ENCODE peak calls at places on chromosomes 12 and 14, in four cellular contexts. E is NCI-H1092; P is stimulated activated CD8-positive, alpha-beta memory T cell treated with anti-CD3 and anti-CD28 coated beads, Interleukin-4, amount 100 ng/mL, for 4 hours; G is activated CD4-positive, alpha-beta T cell treated with anti-CD3 and anti-CD28 coated beads, Interleukin-2, amount 50 U/mL, for 4 hours. L is an unnamed sample.

GRCh38 chr14:66514206-66514605 is 6.3 kb downstream of the GPHN start:
- DNase-seq in E (no peak), P (no peak), G (no peak), L (no peak)

GRCh38 chr12:103520686-103521215 is 25.0 kb upstream of the C12orf42 start:
- DNase-seq in E (no peak), P (no peak), G (no peak), L (no peak)

GRCh38 chr12:92457458-92458195 is 245.2 kb upstream of the PLEKHG7 start:
- DNase-seq in E (no peak), P (no peak), G (no peak), L (no peak)

GRCh38 chr14:93654599-93654998 is 133.7 kb downstream of the PRIMA1 start:
- DNase-seq in E (no peak), P (no peak), G (no peak), L (no peak)

GRCh38 chr14:22303589-22304195 is 285.3 kb downstream of the DAD1 start:
- DNase-seq in E (no peak), P (no peak), G (no peak), L (no peak)

GRCh38 chr12:124470806-124471205 is 96.6 kb downstream of the NCOR2 start:
- DNase-seq in E (no peak), P (no peak), G (no peak), L (no peak)

GRCh38 chr12:69430942-69431603 is 39.1 kb upstream of the FRS2 start:
- DNase-seq in E (no peak), P (no peak), G (no peak), L (no peak)

GRCh38 chr12:89821901-89822300 is 113.3 kb upstream of the ATP2B1 start:
- DNase-seq in E (no peak), P (no peak), G (no peak), L (no peak)

GRCh38 chr12:41917827-41918445 is 226.7 kb downstream of the GXYLT1 start:
- DNase-seq in E (no peak), P (no peak), G (no peak), L (no peak)

GRCh38 chr14:102795060-102795925 is 18.0 kb downstream of the TRAF3 start:
- DNase-seq in E (peak; percentile 29), P (no peak), G (no peak), L (no peak)

GRCh38 chr14:104756477-104757237 is 3.7 kb downstream of the SIVA1 start:
- DNase-seq in E (no peak), P (no peak), G (no peak), L (no peak)

GRCh38 chr12:131044760-131045381 is 91.2 kb downstream of the ADGRD1 start:
- DNase-seq in E (no peak), P (no peak), G (no peak), L (no peak)

GRCh38 chr14:75147423-75148071 is 20.7 kb upstream of the NEK9 start:
- DNase-seq in E (no peak), P (no peak), G (no peak), L (no peak)

GRCh38 chr12:2250797-2251196 is 198.0 kb downstream of the CACNA1C start:
- DNase-seq in E (no peak), P (no peak), G (no peak), L (no peak)

GRCh38 chr12:110750784-110751461 is 8.2 kb upstream of the PPP1CC start:
- DNase-seq in E (no peak), P (no peak), G (no peak), L (no peak)

GRCh38 chr12:52655720-52656124 is 3.7 kb upstream of the KRT2 start:
- DNase-seq in E (no peak), P (no peak), G (no peak), L (no peak)

GRCh38 chr12:118377891-118378470 is 1.6 kb downstream of the SUDS3 start:
- DNase-seq in E (no peak), P (peak; percentile 27), G (peak; percentile 78), L (peak; percentile 32)

GRCh38 chr12:72349491-72349890 is 77.3 kb downstream of the TRHDE start:
- DNase-seq in E (no peak), P (no peak), G (no peak), L (no peak)

GRCh38 chr14:59869381-59870255 is 958 bp downstream of the RTN1 start:
- DNase-seq in E (no peak), P (no peak), G (no peak), L (peak; percentile 9)

GRCh38 chr14:91058017-91058675 is 2.3 kb downstream of the RPS6KA5 start:
- DNase-seq in E (no peak), P (no peak), G (no peak), L (no peak)

GRCh38 chr14:94628578-94628977 is 16.4 kb downstream of the SERPINA3 start:
- DNase-seq in E (no peak), P (no peak), G (no peak), L (no peak)

GRCh38 chr14:76720382-76720813 is 40.9 kb upstream of the VASH1 start:
- DNase-seq in E (peak; percentile 60), P (no peak), G (no peak), L (peak; percentile 48)

GRCh38 chr12:57586832-57587429 is 4.1 kb upstream of the PIP4K2C start:
- DNase-seq in E (no peak), P (no peak), G (no peak), L (no peak)

GRCh38 chr14:76497550-76498484 is 121.9 kb downstream of the ESRRB start:
- DNase-seq in E (peak; percentile 24), P (no peak), G (no peak), L (peak; percentile 36)

GRCh38 chr14:91277546-91278382 is 33.3 kb upstream of the GPR68 start:
- DNase-seq in E (peak; percentile 47), P (no peak), G (no peak), L (no peak)

GRCh38 chr14:92976268-92976667 is 53.3 kb downstream of the CHGA start:
- DNase-seq in E (no peak), P (no peak), G (no peak), L (no peak)

GRCh38 chr12:4435537-4435936 is 10.1 kb downstream of the FGF6 start:
- DNase-seq in E (no peak), P (no peak), G (no peak), L (no peak)

GRCh38 chr12:26628234-26628633 is 204.8 kb downstream of the ITPR2 start:
- DNase-seq in E (no peak), P (no peak), G (no peak), L (no peak)

GRCh38 chr12:21774358-21775129 is at the start of gene KCNJ8:
- DNase-seq in E (no peak), P (no peak), G (no peak), L (no peak)

GRCh38 chr14:70821916-70822705 is 12.8 kb upstream of the MAP3K9 start:
- DNase-seq in E (peak; percentile 22), P (peak; percentile 29), G (peak; percentile 49), L (peak; percentile 56)

GRCh38 chr12:127485528-127485927 is 781.4 kb upstream of the TMEM132C start:
- DNase-seq in E (no peak), P (no peak), G (no peak), L (no peak)

GRCh38 chr12:53300187-53300586 is 692 bp downstream of the MYG1 start:
- DNase-seq in E (no peak), P (no peak), G (no peak), L (no peak)

GRCh38 chr14:30143617-30144016 is 216.0 kb upstream of the PRKD1 start:
- DNase-seq in E (no peak), P (no peak), G (no peak), L (no peak)

GRCh38 chr14:34931206-34931605 is 51.6 kb upstream of the SRP54 start:
- DNase-seq in E (no peak), P (no peak), G (peak; percentile 27), L (no peak)

GRCh38 chr14:64113279-64113678 is 180.9 kb downstream of the ESR2 start:
- DNase-seq in E (peak; percentile 24), P (no peak), G (no peak), L (no peak)

GRCh38 chr12:108226866-108227265 is 97.8 kb downstream of the WSCD2 start:
- DNase-seq in E (no peak), P (no peak), G (no peak), L (no peak)

GRCh38 chr12:109775172-109775881 is 57.9 kb downstream of the TRPV4 start:
- DNase-seq in E (no peak), P (peak; percentile 32), G (peak; percentile 72), L (peak; percentile 68)

GRCh38 chr12:53660064-53660463 is 15.8 kb downstream of the ATP5MC2 start:
- DNase-seq in E (no peak), P (no peak), G (no peak), L (no peak)